ENCODE peak calls at places on chromosomes 16 and 17, in four cellular contexts. One of them, this sample, is unnamed. For H3K27me3 and H3K4me1, the result is how much of the 10 kb centered on the place peaks cover.

GRCh38 chr16:50314665-50315064 is 48.3 kb downstream of the ADCY7 start:
- DNase-seq in CD8-positive, alpha-beta memory T cell: no peak
- DNase-seq in heart left ventricle: no peak
- DNase-seq in CD4-positive, alpha-beta memory T cell: no peak
- DNase-seq in this sample: no peak

GRCh38 chr17:79360196-79360595 is 250.7 kb downstream of the RBFOX3 start:
- DNase-seq in CD8-positive, alpha-beta memory T cell: peak
- DNase-seq in heart left ventricle: no peak
- DNase-seq in CD4-positive, alpha-beta memory T cell: no peak
- DNase-seq in this sample: no peak

GRCh38 chr16:27353853-27354252 is 40.1 kb downstream of the IL4R start:
- DNase-seq in CD8-positive, alpha-beta memory T cell: no peak
- DNase-seq in heart left ventricle: no peak
- DNase-seq in CD4-positive, alpha-beta memory T cell: no peak
- DNase-seq in this sample: no peak

GRCh38 chr16:87698241-87698640 is 67.5 kb downstream of the KLHDC4 start:
- DNase-seq in CD8-positive, alpha-beta memory T cell: no peak
- DNase-seq in heart left ventricle: no peak
- DNase-seq in CD4-positive, alpha-beta memory T cell: no peak
- DNase-seq in this sample: no peak

GRCh38 chr17:36792849-36793248 is 144.4 kb upstream of the LHX1 start:
- DNase-seq in CD8-positive, alpha-beta memory T cell: no peak
- DNase-seq in heart left ventricle: no peak
- DNase-seq in CD4-positive, alpha-beta memory T cell: no peak
- DNase-seq in this sample: no peak

GRCh38 chr16:3830625-3831254 is 49.8 kb downstream of the CREBBP start:
- DNase-seq in CD8-positive, alpha-beta memory T cell: no peak
- DNase-seq in heart left ventricle: no peak
- DNase-seq in CD4-positive, alpha-beta memory T cell: no peak
- DNase-seq in this sample: no peak

GRCh38 chr17:41065829-41066624 is at the start of gene KRTAP2-4:
- DNase-seq in CD8-positive, alpha-beta memory T cell: no peak
- DNase-seq in heart left ventricle: no peak
- DNase-seq in CD4-positive, alpha-beta memory T cell: no peak
- DNase-seq in this sample: no peak

GRCh38 chr17:65177901-65178300 is 40.7 kb downstream of the RGS9 start:
- DNase-seq in CD8-positive, alpha-beta memory T cell: no peak
- DNase-seq in heart left ventricle: no peak
- DNase-seq in CD4-positive, alpha-beta memory T cell: no peak
- DNase-seq in this sample: no peak

GRCh38 chr16:1913327-1914083 is 4.7 kb downstream of the HS3ST6 start:
- DNase-seq in CD8-positive, alpha-beta memory T cell: no peak
- DNase-seq in heart left ventricle: no peak
- DNase-seq in CD4-positive, alpha-beta memory T cell: no peak
- DNase-seq in this sample: no peak

GRCh38 chr17:73782641-73783381 is 138.6 kb upstream of the SDK2 start:
- DNase-seq in CD8-positive, alpha-beta memory T cell: no peak
- DNase-seq in heart left ventricle: no peak
- DNase-seq in CD4-positive, alpha-beta memory T cell: no peak
- DNase-seq in this sample: no peak

GRCh38 chr17:31488264-31488981 is 96.9 kb downstream of the RAB11FIP4 start:
- DNase-seq in CD8-positive, alpha-beta memory T cell: no peak
- DNase-seq in heart left ventricle: peak
- DNase-seq in CD4-positive, alpha-beta memory T cell: peak
- DNase-seq in this sample: no peak

GRCh38 chr16:1903845-1904820 is 14.1 kb downstream of the HS3ST6 start:
- DNase-seq in CD8-positive, alpha-beta memory T cell: no peak
- DNase-seq in heart left ventricle: no peak
- DNase-seq in CD4-positive, alpha-beta memory T cell: no peak
- DNase-seq in this sample: no peak

GRCh38 chr17:67200727-67201301 is 44.2 kb downstream of the HELZ start:
- DNase-seq in CD8-positive, alpha-beta memory T cell: no peak
- DNase-seq in heart left ventricle: no peak
- DNase-seq in CD4-positive, alpha-beta memory T cell: no peak
- DNase-seq in this sample: no peak

GRCh38 chr16:84836234-84836647 is 16.5 kb downstream of the CRISPLD2 start:
- DNase-seq in CD8-positive, alpha-beta memory T cell: no peak
- DNase-seq in heart left ventricle: peak
- DNase-seq in CD4-positive, alpha-beta memory T cell: no peak
- DNase-seq in this sample: peak

GRCh38 chr16:79360267-79360666 is 240.3 kb downstream of the MAF start:
- DNase-seq in CD8-positive, alpha-beta memory T cell: no peak
- DNase-seq in heart left ventricle: no peak
- DNase-seq in CD4-positive, alpha-beta memory T cell: no peak
- DNase-seq in this sample: no peak

GRCh38 chr17:76943781-76944213 is 75.6 kb downstream of the MGAT5B start:
- DNase-seq in CD8-positive, alpha-beta memory T cell: no peak
- DNase-seq in heart left ventricle: no peak
- DNase-seq in CD4-positive, alpha-beta memory T cell: no peak
- DNase-seq in this sample: no peak

GRCh38 chr16:51636913-51637743 is 486.1 kb upstream of the SALL1 start:
- DNase-seq in CD8-positive, alpha-beta memory T cell: no peak
- DNase-seq in heart left ventricle: no peak
- DNase-seq in CD4-positive, alpha-beta memory T cell: no peak
- DNase-seq in this sample: no peak

GRCh38 chr16:67456383-67457140 is 24.4 kb downstream of the ATP6V0D1 start:
- DNase-seq in CD8-positive, alpha-beta memory T cell: no peak
- DNase-seq in heart left ventricle: peak
- DNase-seq in CD4-positive, alpha-beta memory T cell: no peak
- DNase-seq in this sample: no peak

GRCh38 chr16:1787322-1788094 is 4.7 kb downstream of the NUBP2 start:
- DNase-seq in CD8-positive, alpha-beta memory T cell: no peak
- DNase-seq in heart left ventricle: peak
- DNase-seq in CD4-positive, alpha-beta memory T cell: no peak
- DNase-seq in this sample: no peak

GRCh38 chr17:1522626-1523025 is 6.2 kb upstream of the INPP5K start:
- DNase-seq in CD8-positive, alpha-beta memory T cell: no peak
- DNase-seq in heart left ventricle: no peak
- DNase-seq in CD4-positive, alpha-beta memory T cell: no peak
- DNase-seq in this sample: no peak

GRCh38 chr17:12107905-12108304 is 87.2 kb downstream of the MAP2K4 start:
- DNase-seq in CD8-positive, alpha-beta memory T cell: no peak
- DNase-seq in heart left ventricle: no peak
- DNase-seq in CD4-positive, alpha-beta memory T cell: no peak
- DNase-seq in this sample: no peak

GRCh38 chr17:72270530-72270929 is 149.7 kb downstream of the SOX9 start:
- DNase-seq in CD8-positive, alpha-beta memory T cell: no peak
- DNase-seq in heart left ventricle: peak
- DNase-seq in CD4-positive, alpha-beta memory T cell: no peak
- DNase-seq in this sample: peak

GRCh38 chr16:57623251-57624043 is 5.0 kb upstream of the ADGRG1 start:
- DNase-seq in CD8-positive, alpha-beta memory T cell: no peak
- DNase-seq in heart left ventricle: no peak
- DNase-seq in CD4-positive, alpha-beta memory T cell: no peak
- DNase-seq in this sample: no peak

GRCh38 chr16:57622361-57623250 is 5.8 kb upstream of the ADGRG1 start:
- DNase-seq in CD8-positive, alpha-beta memory T cell: no peak
- DNase-seq in heart left ventricle: no peak
- DNase-seq in CD4-positive, alpha-beta memory T cell: no peak
- DNase-seq in this sample: no peak

GRCh38 chr16:57626420-57627170 is 1.8 kb upstream of the ADGRG1 start:
- DNase-seq in CD8-positive, alpha-beta memory T cell: no peak
- DNase-seq in heart left ventricle: no peak
- DNase-seq in CD4-positive, alpha-beta memory T cell: no peak
- DNase-seq in this sample: no peak

GRCh38 chr16:57624806-57625500 is 3.5 kb upstream of the ADGRG1 start:
- DNase-seq in CD8-positive, alpha-beta memory T cell: no peak
- DNase-seq in heart left ventricle: no peak
- DNase-seq in CD4-positive, alpha-beta memory T cell: no peak
- DNase-seq in this sample: no peak

DNA sequence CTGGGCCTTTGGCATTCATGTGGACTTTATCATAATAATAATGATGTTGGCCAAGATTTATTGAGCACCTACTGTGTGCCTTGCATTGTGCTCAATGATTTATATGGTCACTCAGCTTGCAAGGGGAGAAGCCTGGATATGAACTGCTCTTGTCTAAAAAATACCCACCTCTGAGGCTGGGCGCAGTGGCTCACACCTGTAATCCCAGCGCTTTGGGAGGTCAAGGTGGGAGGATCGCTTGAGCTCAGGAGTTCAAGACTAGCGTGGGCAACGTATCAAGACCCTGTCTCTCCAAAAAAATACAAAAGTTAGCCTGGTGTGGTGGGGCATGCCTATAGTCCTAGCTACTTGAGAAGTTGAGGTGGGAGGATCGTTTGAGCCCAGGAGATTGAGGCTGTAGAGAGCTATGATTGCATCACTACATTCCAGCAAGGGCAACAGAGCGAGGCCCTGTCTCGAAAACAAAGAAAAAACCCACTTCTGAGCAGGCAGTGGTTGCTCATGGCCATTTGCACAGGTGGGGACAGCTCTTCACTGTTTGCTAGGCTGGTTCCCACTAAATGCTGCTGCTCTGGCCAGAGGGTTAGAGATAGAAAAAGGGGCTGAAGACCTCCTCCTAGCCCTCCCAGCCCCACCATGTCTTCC is 4.3 kb upstream of the ADGRG1 start:
- DNase-seq in CD8-positive, alpha-beta memory T cell: no peak
- DNase-seq in heart left ventricle: no peak
- DNase-seq in CD4-positive, alpha-beta memory T cell: no peak
- DNase-seq in this sample: no peak
- H3K27ac ChIP-seq in CD8-positive, alpha-beta memory T cell: no peak
- H3K27ac ChIP-seq in heart left ventricle: no peak
- H3K27ac ChIP-seq in CD4-positive, alpha-beta memory T cell: no peak
- H3K27ac ChIP-seq in this sample: peak

GRCh38 chr16:8346291-8346690 is 244.0 kb downstream of the TMEM114 start:
- DNase-seq in CD8-positive, alpha-beta memory T cell: no peak
- DNase-seq in heart left ventricle: no peak
- DNase-seq in CD4-positive, alpha-beta memory T cell: no peak
- DNase-seq in this sample: no peak

GRCh38 chr16:8342276-8342675 is 248.0 kb downstream of the TMEM114 start:
- DNase-seq in CD8-positive, alpha-beta memory T cell: no peak
- DNase-seq in heart left ventricle: no peak
- DNase-seq in CD4-positive, alpha-beta memory T cell: no peak
- DNase-seq in this sample: no peak
- H3K27me3 ChIP-seq in CD8-positive, alpha-beta memory T cell: under half
- H3K27me3 ChIP-seq in heart left ventricle: under half
- H3K27me3 ChIP-seq in CD4-positive, alpha-beta memory T cell: under half
- H3K27me3 ChIP-seq in this sample: under half

GRCh38 chr17:62941358-62941991 is 24.6 kb upstream of the TANC2 start:
- DNase-seq in CD8-positive, alpha-beta memory T cell: no peak
- DNase-seq in heart left ventricle: no peak
- DNase-seq in CD4-positive, alpha-beta memory T cell: no peak
- DNase-seq in this sample: no peak
- H3K4me1 ChIP-seq in CD8-positive, alpha-beta memory T cell: under half
- H3K4me1 ChIP-seq in heart left ventricle: under half
- H3K4me1 ChIP-seq in CD4-positive, alpha-beta memory T cell: under half
- H3K4me1 ChIP-seq in this sample: under half

GRCh38 chr16:89442990-89443726 is 47.2 kb downstream of the ANKRD11 start:
- DNase-seq in CD8-positive, alpha-beta memory T cell: no peak
- DNase-seq in heart left ventricle: peak
- DNase-seq in CD4-positive, alpha-beta memory T cell: no peak
- DNase-seq in this sample: no peak
- H3K27ac ChIP-seq in CD8-positive, alpha-beta memory T cell: no peak
- H3K27ac ChIP-seq in heart left ventricle: no peak
- H3K27ac ChIP-seq in CD4-positive, alpha-beta memory T cell: no peak
- H3K27ac ChIP-seq in this sample: no peak